ENCODE peak calls at places on chromosomes 12 and 14, in seven cellular contexts. B is H9, K is neuronal stem cell, Q is mesendoderm, A is IMR-90, D is trophoblast cell, U is H1. H is an unnamed sample.

GRCh38 chr14:68468437-68469207 is 324.2 kb downstream of the ZFP36L1 start:
- DNase-seq in B (no peak), K (no peak), Q (no peak), A (no peak), D (peak; percentile 90), U (no peak), H (peak; percentile 70)

GRCh38 chr12:101021911-101022388 is 188.1 kb downstream of the SLC5A8 start:
- DNase-seq in B (no peak), K (no peak), Q (peak; percentile 56), A (peak; percentile 90), D (peak; percentile 4), U (no peak), H (peak; percentile 82)

GRCh38 chr12:101490286-101490920 is 15.3 kb downstream of the SPIC start:
- DNase-seq in B (peak; percentile 71), K (peak; percentile 12), Q (peak; percentile 76), A (no peak), D (no peak), U (peak; percentile 47), H (peak; percentile 5)

GRCh38 chr14:61545716-61546455 is 149.4 kb upstream of the HIF1A start:
- DNase-seq in B (no peak), K (no peak), Q (no peak), A (no peak), D (no peak), U (no peak), H (no peak)

GRCh38 chr14:72606879-72607278 is 287.0 kb downstream of the DPF3 start:
- DNase-seq in B (no peak), K (no peak), Q (no peak), A (no peak), D (no peak), U (no peak), H (no peak)

GRCh38 chr14:35949933-35950332 is 123.8 kb downstream of the BRMS1L start:
- DNase-seq in B (no peak), K (peak; percentile 67), Q (peak; percentile 61), A (no peak), D (no peak), U (no peak), H (peak; percentile 43)

GRCh38 chr12:75759842-75760260 is 248.4 kb upstream of the KRR1 start:
- DNase-seq in B (no peak), K (no peak), Q (no peak), A (peak; percentile 94), D (no peak), U (no peak), H (peak; percentile 59)

GRCh38 chr12:81992461-81992860 is 233.3 kb upstream of the PPFIA2 start:
- DNase-seq in B (peak; percentile 62), K (peak; percentile 11), Q (peak; percentile 77), A (no peak), D (no peak), U (no peak), H (no peak)

GRCh38 chr12:122090759-122091535 is 12.4 kb downstream of the MLXIP start:
- DNase-seq in B (no peak), K (no peak), Q (no peak), A (peak; percentile 99), D (peak; percentile 91), U (no peak), H (peak; percentile 99)

GRCh38 chr12:117032593-117033381 is 66.4 kb downstream of the TESC start:
- DNase-seq in B (no peak), K (no peak), Q (no peak), A (peak; percentile 35), D (peak; percentile 67), U (no peak), H (no peak)

GRCh38 chr12:50642755-50643154 is 121.1 kb upstream of the ATF1 start:
- DNase-seq in B (no peak), K (no peak), Q (no peak), A (no peak), D (no peak), U (no peak), H (no peak)

GRCh38 chr12:3593906-3594305 is 102.9 kb downstream of the PRMT8 start:
- DNase-seq in B (no peak), K (no peak), Q (no peak), A (no peak), D (no peak), U (no peak), H (no peak)

GRCh38 chr12:59929091-59929490 is 333.3 kb downstream of the SLC16A7 start:
- DNase-seq in B (no peak), K (no peak), Q (no peak), A (peak; percentile 18), D (no peak), U (no peak), H (peak; percentile 14)

GRCh38 chr12:13661005-13661887 is 320.2 kb downstream of the GRIN2B start:
- DNase-seq in B (peak; percentile 71), K (peak; percentile 51), Q (peak; percentile 74), A (peak; percentile 47), D (peak; percentile 15), U (peak; percentile 63), H (peak; percentile 2)

GRCh38 chr14:100200311-100200710 is 38.6 kb upstream of the YY1 start:
- DNase-seq in B (no peak), K (no peak), Q (peak; percentile 38), A (no peak), D (no peak), U (no peak), H (no peak)

GRCh38 chr12:66456622-66457021 is 154.3 kb downstream of the HELB start:
- DNase-seq in B (no peak), K (no peak), Q (no peak), A (no peak), D (no peak), U (no peak), H (no peak)

GRCh38 chr12:53053223-53054111 is 3.6 kb downstream of the TNS2 start:
- DNase-seq in B (peak; percentile 93), K (no peak), Q (peak; percentile 93), A (no peak), D (peak; percentile 75), U (peak; percentile 91), H (peak; percentile 51)

GRCh38 chr12:94561943-94562411 is 88.4 kb downstream of the TMCC3 start:
- DNase-seq in B (no peak), K (no peak), Q (no peak), A (no peak), D (no peak), U (no peak), H (no peak)

GRCh38 chr12:61810486-61810885 is 449.7 kb upstream of the USP15 start:
- DNase-seq in B (no peak), K (no peak), Q (peak; percentile 6), A (no peak), D (no peak), U (no peak), H (no peak)

GRCh38 chr14:26281280-26281998 is 316.4 kb downstream of the NOVA1 start:
- DNase-seq in B (no peak), K (no peak), Q (peak; percentile 93), A (peak; percentile 87), D (no peak), U (no peak), H (peak; percentile 45)

GRCh38 chr12:13864081-13864673 is 117.2 kb downstream of the GRIN2B start:
- DNase-seq in B (peak; percentile 85), K (peak; percentile 57), Q (peak; percentile 83), A (peak; percentile 61), D (peak; percentile 67), U (peak; percentile 84), H (peak; percentile 12)

GRCh38 chr12:52612431-52613290 is 5.7 kb downstream of the KRT73 start:
- DNase-seq in B (no peak), K (no peak), Q (peak; percentile 91), A (no peak), D (peak; percentile 51), U (no peak), H (no peak)

GRCh38 chr12:41636658-41637057 is 448.5 kb downstream of the PDZRN4 start:
- DNase-seq in B (no peak), K (no peak), Q (no peak), A (no peak), D (no peak), U (no peak), H (peak; percentile 1)

GRCh38 chr12:41635731-41636130 is 447.6 kb downstream of the PDZRN4 start:
- DNase-seq in B (no peak), K (no peak), Q (no peak), A (no peak), D (no peak), U (no peak), H (no peak)

GRCh38 chr12:41629606-41630005 is 441.5 kb downstream of the PDZRN4 start:
- DNase-seq in B (no peak), K (no peak), Q (no peak), A (no peak), D (no peak), U (no peak), H (no peak)

GRCh38 chr12:41634096-41634495 is 446.0 kb downstream of the PDZRN4 start:
- DNase-seq in B (no peak), K (no peak), Q (no peak), A (no peak), D (no peak), U (no peak), H (no peak)
- H3K18ac ChIP-seq in B (no peak overlapping the region), K (no peak overlapping the region), Q (no peak overlapping the region), A (no peak overlapping the region), D (no peak overlapping the region), U (no peak overlapping the region), H (no peak overlapping the region)

DNA sequence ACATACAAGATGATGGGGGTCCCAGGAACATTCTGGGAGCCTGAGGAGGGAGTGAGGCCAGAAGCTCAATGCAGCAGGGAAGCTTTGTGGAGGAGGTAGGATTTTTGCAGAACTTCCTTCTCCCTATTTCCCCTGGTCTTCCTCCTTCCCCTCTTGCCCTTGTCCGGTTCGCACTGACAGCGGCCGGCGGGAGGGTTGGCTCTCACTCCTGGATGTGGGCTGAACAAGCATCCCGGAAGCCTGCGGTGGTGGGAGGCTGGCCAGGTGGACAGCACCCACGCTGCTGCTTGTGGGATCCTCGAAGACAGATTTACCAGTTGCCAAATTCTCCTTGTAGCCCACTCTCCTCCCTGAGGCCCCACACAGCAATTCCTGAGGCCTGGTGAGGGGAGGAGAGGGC is 112.2 kb downstream of the KCNA5 start:
- DNase-seq in B (no peak), K (no peak), Q (no peak), A (no peak), D (no peak), U (no peak), H (no peak)
- H3K18ac ChIP-seq in B (no peak overlapping the region), K (peak overlapping the region; percentile 33), Q (no peak overlapping the region), A (no peak overlapping the region), D (no peak overlapping the region), U (no peak overlapping the region), H (no peak overlapping the region)

DNA sequence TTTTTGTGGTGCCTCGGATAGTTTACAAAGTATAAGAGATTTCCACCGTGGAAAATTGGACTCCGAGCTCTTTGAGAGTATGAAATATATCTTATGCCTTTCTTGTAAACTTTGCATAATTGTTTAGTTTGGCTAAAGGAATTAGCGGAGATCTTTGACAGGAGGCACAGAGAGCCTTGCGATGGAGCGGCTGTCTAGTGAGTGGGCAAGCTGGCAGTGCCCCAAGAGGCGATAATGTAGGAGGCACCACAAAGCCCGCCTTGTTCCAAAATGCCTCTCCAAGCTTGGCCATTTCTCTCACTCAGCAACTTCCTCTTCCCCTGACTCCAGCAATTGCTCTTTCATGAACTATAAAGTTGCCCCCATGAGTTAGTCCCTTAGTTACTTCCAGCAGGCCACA is 270.1 kb upstream of the PRICKLE1 start:
- DNase-seq in B (no peak), K (no peak), Q (no peak), A (peak; percentile 8), D (no peak), U (no peak), H (no peak)
- H3K18ac ChIP-seq in B (no peak overlapping the region), K (no peak overlapping the region), Q (no peak overlapping the region), A (peak overlapping the region; percentile 92), D (no peak overlapping the region), U (no peak overlapping the region), H (no peak overlapping the region)

DNA sequence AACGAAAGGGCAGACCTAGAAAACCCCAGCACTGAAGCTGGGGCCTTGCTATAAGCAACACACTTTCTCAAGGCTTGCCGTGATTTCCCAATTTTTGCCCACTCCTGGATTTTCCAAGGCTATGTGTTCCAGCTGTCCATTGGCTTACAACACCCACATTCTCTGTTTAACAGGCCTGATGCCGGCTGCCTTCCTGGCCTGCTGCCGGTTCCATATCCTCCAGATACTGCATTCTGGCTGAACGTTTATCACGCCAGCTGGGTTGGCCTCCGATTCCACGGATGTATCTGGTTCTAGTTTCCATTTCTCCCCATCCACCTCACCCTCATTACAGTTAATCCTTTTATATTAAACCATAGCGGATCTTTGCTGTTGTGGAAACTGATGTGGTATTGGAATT is 1.9 kb upstream of the PCNX1 start:
- DNase-seq in B (no peak), K (no peak), Q (no peak), A (peak; percentile 90), D (no peak), U (no peak), H (peak; percentile 91)
- H3K18ac ChIP-seq in B (no peak overlapping the region), K (no peak overlapping the region), Q (no peak overlapping the region), A (peak overlapping the region; percentile 1), D (no peak overlapping the region), U (no peak overlapping the region), H (no peak overlapping the region)

H was measured in mesenchymal stem cell.